ENCODE peak calls at places on chromosomes 4 and X, in eight cellular contexts. H is fibroblast of lung, Q is type B pancreatic cell, S is cardiac fibroblast, G is left lung, K is lower lobe of right lung, C is nephron progenitor cell, U is upper lobe of right lung. O is an unnamed sample.

GRCh38 chr4:71221510-71222466 is 117.0 kb upstream of the SLC4A4 start:
- DNase-seq in H (no peak), Q (no peak), S (no peak), G (no peak), K (no peak), C (no peak), U (no peak), O (no peak)

GRCh38 chr4:158068063-158068462 is 104.8 kb downstream of the GASK1B start:
- DNase-seq in H (no peak), Q (no peak), S (peak; percentile 36), G (no peak), K (no peak), C (no peak), U (no peak), O (no peak)

GRCh38 chr4:139907001-139907809 is 241.6 kb downstream of the MGST2 start:
- DNase-seq in H (no peak), Q (no peak), S (no peak), G (no peak), K (no peak), C (no peak), U (no peak), O (no peak)

GRCh38 chr4:32562010-32562409 is 1841.8 kb downstream of the PCDH7 start:
- DNase-seq in H (no peak), Q (no peak), S (no peak), G (no peak), K (no peak), C (no peak), U (no peak), O (no peak)

GRCh38 chrX:37847733-37848197 is 394 bp upstream of the DYNLT3 start:
- DNase-seq in H (no peak), Q (no peak), S (no peak), G (no peak), K (no peak), C (no peak), U (no peak), O (no peak)

GRCh38 chr4:171087089-171087488 is 726.1 kb upstream of the GALNTL6 start:
- DNase-seq in H (no peak), Q (no peak), S (no peak), G (no peak), K (no peak), C (no peak), U (no peak), O (no peak)

GRCh38 chrX:153861733-153862300 is 24.2 kb downstream of the L1CAM start:
- DNase-seq in H (no peak), Q (no peak), S (no peak), G (no peak), K (no peak), C (no peak), U (no peak), O (no peak)

GRCh38 chr4:49032440-49033161 is 46.5 kb downstream of the CWH43 start:
- DNase-seq in H (no peak), Q (no peak), S (peak; percentile 50), G (no peak), K (no peak), C (no peak), U (no peak), O (peak; percentile 30)

GRCh38 chrX:38095971-38096529 is 89.7 kb downstream of the SYTL5 start:
- DNase-seq in H (peak; percentile 11), Q (no peak), S (peak; percentile 56), G (no peak), K (no peak), C (no peak), U (no peak), O (peak; percentile 4)

GRCh38 chrX:69493193-69493592 is 10.9 kb upstream of the NALF2 start:
- DNase-seq in H (no peak), Q (no peak), S (peak; percentile 10), G (no peak), K (no peak), C (peak; percentile 61), U (no peak), O (peak; percentile 18)

GRCh38 chrX:18012974-18013373 is 151.9 kb upstream of the RAI2 start:
- DNase-seq in H (no peak), Q (no peak), S (no peak), G (no peak), K (no peak), C (no peak), U (no peak), O (no peak)

GRCh38 chrX:154991039-154991438 is 31.5 kb downstream of the F8 start:
- DNase-seq in H (no peak), Q (no peak), S (no peak), G (no peak), K (no peak), C (no peak), U (no peak), O (peak; percentile 72)

GRCh38 chrX:34112459-34112858 is 19.7 kb downstream of the FAM47A start:
- DNase-seq in H (no peak), Q (no peak), S (no peak), G (no peak), K (no peak), C (no peak), U (no peak), O (no peak)

GRCh38 chrX:20665441-20665840 is 398.7 kb upstream of the RPS6KA3 start:
- DNase-seq in H (no peak), Q (no peak), S (no peak), G (no peak), K (no peak), C (no peak), U (no peak), O (no peak)

GRCh38 chrX:100381613-100382012 is 28.5 kb downstream of the PCDH19 start:
- DNase-seq in H (no peak), Q (no peak), S (peak; percentile 33), G (no peak), K (no peak), C (no peak), U (no peak), O (no peak)

GRCh38 chrX:70664726-70665125 is 220.1 kb downstream of the DLG3 start:
- DNase-seq in H (peak; percentile 42), Q (no peak), S (peak; percentile 45), G (no peak), K (no peak), C (no peak), U (no peak), O (peak; percentile 22)

GRCh38 chr4:10109995-10110670 is 6.5 kb downstream of the WDR1 start:
- DNase-seq in H (no peak), Q (no peak), S (no peak), G (no peak), K (no peak), C (no peak), U (no peak), O (no peak)

GRCh38 chrX:2228466-2228865 is 272.3 kb downstream of the DHRSX start:
- DNase-seq in H (no peak), Q (no peak), S (no peak), G (no peak), K (no peak), C (no peak), U (no peak), O (no peak)

GRCh38 chrX:23386260-23386659 is 51.6 kb downstream of the PTCHD1 start:
- DNase-seq in H (no peak), Q (no peak), S (no peak), G (no peak), K (no peak), C (no peak), U (no peak), O (no peak)

GRCh38 chrX:11629593-11630211 is 36.0 kb downstream of the ARHGAP6 start:
- DNase-seq in H (peak; percentile 92), Q (no peak), S (peak; percentile 83), G (peak; percentile 39), K (peak; percentile 41), C (no peak), U (no peak), O (peak; percentile 72)

GRCh38 chr4:83552924-83553323 is 17.0 kb downstream of the GPAT3 start:
- DNase-seq in H (peak; percentile 67), Q (no peak), S (peak; percentile 70), G (no peak), K (no peak), C (no peak), U (no peak), O (peak; percentile 37)

GRCh38 chrX:121871122-121871521 is 823.7 kb downstream of the GLUD2 start:
- DNase-seq in H (no peak), Q (no peak), S (no peak), G (no peak), K (no peak), C (no peak), U (no peak), O (no peak)

GRCh38 chr4:183621875-183622274 is 37.1 kb downstream of the RWDD4 start:
- DNase-seq in H (no peak), Q (no peak), S (no peak), G (no peak), K (no peak), C (no peak), U (no peak), O (no peak)

GRCh38 chrX:40945366-40945713 is 139.9 kb upstream of the USP9X start:
- DNase-seq in H (peak; percentile 90), Q (no peak), S (peak; percentile 78), G (no peak), K (no peak), C (no peak), U (no peak), O (peak; percentile 44)

GRCh38 chr4:149008415-149009025 is 566.3 kb upstream of the NR3C2 start:
- DNase-seq in H (no peak), Q (no peak), S (no peak), G (no peak), K (no peak), C (no peak), U (no peak), O (no peak)

GRCh38 chr4:90183254-90183653 is 56.1 kb downstream of the CCSER1 start:
- DNase-seq in H (no peak), Q (no peak), S (no peak), G (no peak), K (no peak), C (no peak), U (no peak), O (no peak)
- TF ChIP-seq CTCF in H (no peak), Q (no peak), S (no peak), G (no peak), K (no peak), C (no peak), U (no peak), O (no peak)

GRCh38 chrX:107849747-107850478 is 24.2 kb downstream of the MID2 start:
- DNase-seq in H (peak; percentile 1), Q (no peak), S (peak; percentile 14), G (no peak), K (no peak), C (no peak), U (no peak), O (no peak)
- TF ChIP-seq CTCF in H (no peak), Q (no peak), S (peak; percentile 30), G (no peak), K (peak; percentile 23), C (no peak), U (peak; percentile 15), O (no peak)

DNA sequence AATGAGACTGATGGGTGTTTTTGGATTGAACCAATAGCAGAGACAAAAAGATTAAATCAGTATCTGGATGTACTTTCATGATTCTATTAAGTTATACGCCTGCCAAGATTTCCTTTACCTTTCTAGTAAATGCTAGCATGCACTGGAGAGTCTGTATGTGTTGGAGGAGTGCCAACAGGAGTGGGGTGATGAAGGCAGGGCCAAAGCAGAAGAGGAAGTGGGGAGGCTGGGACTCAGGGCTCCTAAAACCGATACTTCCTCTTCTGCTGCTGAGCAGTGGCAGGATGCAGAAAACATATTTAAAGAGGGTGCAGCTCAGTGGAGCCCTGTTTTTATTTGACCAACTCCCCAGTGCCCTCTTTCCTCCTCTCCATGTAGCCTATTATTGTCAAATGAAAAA is 5.6 kb downstream of the CYSLTR1 start:
- DNase-seq in H (no peak), Q (no peak), S (no peak), G (peak; percentile 47), K (peak; percentile 53), C (no peak), U (no peak), O (peak; percentile 88)
- TF ChIP-seq CTCF in H (no peak), Q (no peak), S (no peak), G (no peak), K (no peak), C (no peak), U (no peak), O (no peak)

GRCh38 chr4:28686618-28687017 is 1826.0 kb downstream of the STIM2 start:
- DNase-seq in H (peak; percentile 6), Q (peak; percentile 63), S (peak; percentile 61), G (no peak), K (no peak), C (peak; percentile 39), U (no peak), O (peak; percentile 9)
- TF ChIP-seq CTCF in H (peak; percentile 18), Q (peak; percentile 70), S (peak; percentile 65), G (no peak), K (peak; percentile 19), C (peak; percentile 46), U (peak; percentile 9), O (peak; percentile 32)